ENCODE peak calls at places on chromosome 20, in seven cellular contexts. J is NCI-H345; D is fibroblast of pulmonary artery; A is retina; L is lung microvascular endothelial cell; W is astrocyte; R is effector CD8-positive, alpha-beta T cell. M is an unnamed sample.

GRCh38 chr20:21521596-21522478 is 8.0 kb upstream of the NKX2-2 start:
- DNase-seq in A (peak; percentile 69), W (no peak), D (no peak), R (no peak), L (no peak), J (no peak), M (no peak)

GRCh38 chr20:991850-992249 is 10.3 kb downstream of the RSPO4 start:
- DNase-seq in L (no peak), D (no peak), J (no peak), A (no peak), R (no peak), W (no peak), M (no peak)

GRCh38 chr20:46458891-46459750 is 52.7 kb upstream of the ELMO2 start:
- DNase-seq in W (no peak), A (peak; percentile 90), J (peak; percentile 67), R (no peak), D (peak; percentile 2), L (no peak), M (peak; percentile 1)

GRCh38 chr20:13336308-13337089 is 115.4 kb downstream of the ISM1 start:
- DNase-seq in R (no peak), A (no peak), L (no peak), D (no peak), J (no peak), W (no peak), M (no peak)

GRCh38 chr20:20666359-20666758 is 46.1 kb downstream of the RALGAPA2 start:
- DNase-seq in D (no peak), A (no peak), W (no peak), L (no peak), J (peak; percentile 25), R (no peak), M (peak; percentile 24)

GRCh38 chr20:30175681-30176080 is 1081.8 kb upstream of the DEFB115 start:
- DNase-seq in D (no peak), R (no peak), A (no peak), W (no peak), L (no peak), J (no peak), M (no peak)

GRCh38 chr20:17590245-17590644 is 20.4 kb downstream of the DSTN start:
- DNase-seq in W (no peak), A (no peak), D (no peak), L (no peak), R (no peak), J (no peak), M (peak; percentile 32)

GRCh38 chr20:3188823-3189413 is 15.6 kb downstream of the DDRGK1 start:
- DNase-seq in J (no peak), D (no peak), A (no peak), W (no peak), R (no peak), L (no peak), M (no peak)

GRCh38 chr20:48972816-48973215 is 51.3 kb downstream of the ARFGEF2 start:
- DNase-seq in R (no peak), J (no peak), W (no peak), L (peak; percentile 70), D (no peak), A (no peak), M (no peak)

GRCh38 chr20:16350465-16350864 is 222.8 kb downstream of the KIF16B start:
- DNase-seq in W (peak; percentile 9), D (no peak), L (no peak), R (no peak), J (no peak), A (no peak), M (peak; percentile 20)